ENCODE peak calls at places on chromosomes 3 and 15, in six cellular contexts. U is sigmoid colon, I is HL-60, K is stomach, P is endothelial cell of umbilical vein, H is Panc1. W is an unnamed sample.

GRCh38 chr3:197111685-197112084 is 82.1 kb upstream of the MELTF start:
- DNase-seq in U (no peak), I (no peak), K (no peak), P (no peak), H (no peak), W (no peak)

GRCh38 chr15:93024716-93025624 is 64.0 kb downstream of the RGMA start:
- DNase-seq in U (no peak), I (no peak), K (no peak), P (no peak), H (no peak), W (peak)

GRCh38 chr3:149471991-149472390 is 2.5 kb upstream of the TM4SF4 start:
- DNase-seq in U (no peak), I (no peak), K (no peak), P (no peak), H (no peak), W (no peak)

GRCh38 chr15:85725019-85725418 is 69.7 kb downstream of the KLHL25 start:
- DNase-seq in U (no peak), I (no peak), K (no peak), P (no peak), H (no peak), W (no peak)

GRCh38 chr3:15064299-15064834 is 748 bp downstream of the MRPS25 start:
- DNase-seq in U (no peak), I (peak), K (no peak), P (peak), H (no peak), W (no peak)

GRCh38 chr3:30342319-30343060 is 263.9 kb upstream of the TGFBR2 start:
- DNase-seq in U (peak), I (no peak), K (no peak), P (peak), H (peak), W (no peak)

GRCh38 chr3:55245391-55245790 is 241.7 kb downstream of the WNT5A start:
- DNase-seq in U (no peak), I (no peak), K (no peak), P (no peak), H (no peak), W (no peak)

GRCh38 chr3:96201463-96201862 is 612.9 kb upstream of the EPHA6 start:
- DNase-seq in U (no peak), I (no peak), K (no peak), P (no peak), H (no peak), W (no peak)

GRCh38 chr3:65939841-65940246 is 98.9 kb downstream of the MAGI1 start:
- DNase-seq in U (no peak), I (no peak), K (no peak), P (no peak), H (no peak), W (no peak)

GRCh38 chr3:128620268-128620691 is 30.3 kb downstream of the RPN1 start:
- DNase-seq in U (no peak), I (no peak), K (no peak), P (no peak), H (no peak), W (no peak)

GRCh38 chr15:69165637-69166025 is 5.2 kb downstream of the GLCE start:
- DNase-seq in U (no peak), I (no peak), K (no peak), P (no peak), H (no peak), W (no peak)

GRCh38 chr3:151445283-151446001 is 15.4 kb downstream of the IGSF10 start:
- DNase-seq in U (no peak), I (peak), K (no peak), P (no peak), H (no peak), W (no peak)

DNA sequence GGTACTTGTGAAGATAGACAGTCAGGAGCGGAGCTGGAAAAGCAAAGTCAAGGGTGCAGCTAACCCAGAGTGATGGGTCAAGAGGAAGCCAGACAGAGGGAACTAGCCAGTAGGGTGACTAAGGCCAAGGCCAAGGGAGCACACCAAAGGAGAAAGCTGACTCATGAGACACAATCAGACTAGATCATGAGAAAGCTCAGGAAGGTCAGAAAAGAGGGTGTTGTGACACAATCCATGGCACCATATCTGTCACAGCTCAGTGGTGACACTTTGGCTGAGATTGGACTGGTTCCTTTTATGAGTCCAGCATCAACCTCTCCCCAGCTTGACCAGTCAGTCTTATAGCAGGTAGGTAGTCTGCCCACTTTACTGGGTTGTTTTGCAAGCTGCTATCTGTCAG is 22.2 kb downstream of the P2RY1 start:
- DNase-seq in U (no peak), I (no peak), K (no peak), P (no peak), H (no peak), W (no peak)
- TF ChIP-seq POLR2AphosphoS5 in U (no peak), I (no peak), K (no peak), P (no peak), H (no peak), W (no peak)

GRCh38 chr3:25782938-25783660 is at the start of gene NGLY1:
- DNase-seq in U (peak), I (peak), K (peak), P (peak), H (no peak), W (peak)
- TF ChIP-seq CTCF in U (no peak), I (no peak), K (no peak), P (no peak), H (no peak), W (peak)

GRCh38 chr3:53753518-53754183 is 92.6 kb downstream of the CHDH start:
- DNase-seq in U (no peak), I (no peak), K (no peak), P (no peak), H (no peak), W (no peak)

GRCh38 chr3:53749428-53749827 is 96.8 kb downstream of the CHDH start:
- DNase-seq in U (peak), I (no peak), K (no peak), P (no peak), H (no peak), W (no peak)

GRCh38 chr3:53758846-53759245 is 87.4 kb downstream of the CHDH start:
- DNase-seq in U (no peak), I (no peak), K (no peak), P (no peak), H (no peak), W (no peak)

GRCh38 chr3:53750253-53751210 is 95.7 kb downstream of the CHDH start:
- DNase-seq in U (no peak), I (no peak), K (no peak), P (no peak), H (no peak), W (no peak)

GRCh38 chr3:53754325-53754724 is 91.9 kb downstream of the CHDH start:
- DNase-seq in U (no peak), I (no peak), K (no peak), P (no peak), H (no peak), W (no peak)
- H3K4me3 ChIP-seq in U (no peak), I (no peak), K (no peak), P (no peak), H (no peak), W (no peak)

GRCh38 chr15:71701808-71702207 is 108.5 kb upstream of the NR2E3 start:
- DNase-seq in U (no peak), I (no peak), K (no peak), P (no peak), H (no peak), W (no peak)
- TF ChIP-seq POLR2AphosphoS5 in U (no peak), I (no peak), K (no peak), P (no peak), H (no peak), W (no peak)

GRCh38 chr3:119748996-119749395 is 32.9 kb upstream of the NR1I2 start:
- DNase-seq in U (no peak), I (no peak), K (no peak), P (no peak), H (no peak), W (no peak)

GRCh38 chr3:119747355-119747754 is 34.5 kb upstream of the NR1I2 start:
- DNase-seq in U (no peak), I (no peak), K (no peak), P (peak), H (no peak), W (no peak)

GRCh38 chr3:119746423-119746822 is 35.5 kb upstream of the NR1I2 start:
- DNase-seq in U (no peak), I (no peak), K (no peak), P (no peak), H (no peak), W (no peak)

GRCh38 chr3:119743921-119744320 is 38.0 kb upstream of the NR1I2 start:
- DNase-seq in U (no peak), I (no peak), K (no peak), P (no peak), H (no peak), W (no peak)

DNA sequence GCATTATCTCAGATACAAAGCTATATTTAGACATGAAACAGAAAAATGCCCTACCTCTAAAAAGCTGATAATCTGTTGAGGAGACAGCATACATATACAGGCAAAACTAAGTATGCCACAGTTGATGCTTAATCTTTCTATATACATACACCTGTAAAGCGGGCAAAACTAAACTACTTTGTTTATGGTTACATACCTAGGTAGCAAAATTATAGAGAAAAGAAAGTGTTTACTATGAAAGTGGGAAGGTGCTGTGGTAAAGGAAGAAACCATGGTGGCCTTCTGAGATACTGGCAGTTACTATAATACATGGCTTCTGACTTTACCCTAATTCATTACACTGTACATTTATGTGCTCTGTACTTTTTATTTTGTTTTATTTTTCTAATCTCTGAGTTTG is 36.0 kb upstream of the NR1I2 start:
- DNase-seq in U (no peak), I (no peak), K (no peak), P (no peak), H (no peak), W (no peak)
- TF ChIP-seq CTCF in U (no peak), I (no peak), K (no peak), P (no peak), H (no peak), W (no peak)

GRCh38 chr3:41327718-41328117 is 128.4 kb downstream of the CTNNB1 start:
- DNase-seq in U (no peak), I (no peak), K (no peak), P (no peak), H (no peak), W (no peak)
- H3K4me3 ChIP-seq in U (no peak), I (no peak), K (no peak), P (no peak), H (no peak), W (no peak)

DNA sequence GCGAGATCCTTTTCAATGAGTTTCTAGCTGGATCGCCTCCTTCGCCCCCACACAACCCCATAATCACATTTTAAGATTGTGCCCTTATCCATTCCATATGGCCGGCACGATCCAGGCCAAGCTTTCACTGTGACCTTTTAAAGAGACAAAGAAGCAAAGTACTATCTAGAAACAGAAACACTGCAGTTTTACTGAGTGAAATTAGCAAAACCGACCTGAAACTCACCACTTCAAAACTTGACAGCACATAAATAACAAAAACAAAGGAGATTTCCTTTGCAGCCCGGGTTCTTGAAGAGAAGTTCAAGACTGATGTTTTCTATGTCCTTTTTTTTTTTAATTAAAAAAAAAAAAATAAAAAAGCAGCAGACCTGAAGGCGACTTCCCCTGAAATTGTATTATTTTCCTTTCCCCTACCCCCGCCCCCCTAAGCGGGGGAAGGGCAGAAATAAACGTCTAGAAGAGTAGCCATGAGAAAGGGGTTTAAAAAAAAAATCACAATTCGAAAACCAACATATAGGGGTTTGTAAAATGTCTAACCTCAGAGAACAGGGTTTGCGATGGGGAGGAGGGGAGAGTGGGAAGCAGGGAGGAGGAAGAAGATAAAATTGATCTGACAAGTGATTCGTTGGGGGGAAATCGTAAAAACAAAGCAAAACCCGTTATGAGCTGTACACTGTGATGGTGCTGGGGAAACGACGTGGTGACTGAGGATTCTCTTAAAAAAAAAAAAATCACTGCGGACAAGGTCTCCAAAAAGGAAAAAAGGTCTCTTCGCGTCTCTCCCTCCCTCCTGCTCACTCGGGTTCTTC is 1.5 kb downstream of the SATB1 start:
- DNase-seq in U (peak), I (no peak), K (peak), P (peak), H (no peak), W (peak)
- TF ChIP-seq POLR2AphosphoS5 in U (no peak), I (no peak), K (no peak), P (no peak), H (no peak), W (no peak)

DNA sequence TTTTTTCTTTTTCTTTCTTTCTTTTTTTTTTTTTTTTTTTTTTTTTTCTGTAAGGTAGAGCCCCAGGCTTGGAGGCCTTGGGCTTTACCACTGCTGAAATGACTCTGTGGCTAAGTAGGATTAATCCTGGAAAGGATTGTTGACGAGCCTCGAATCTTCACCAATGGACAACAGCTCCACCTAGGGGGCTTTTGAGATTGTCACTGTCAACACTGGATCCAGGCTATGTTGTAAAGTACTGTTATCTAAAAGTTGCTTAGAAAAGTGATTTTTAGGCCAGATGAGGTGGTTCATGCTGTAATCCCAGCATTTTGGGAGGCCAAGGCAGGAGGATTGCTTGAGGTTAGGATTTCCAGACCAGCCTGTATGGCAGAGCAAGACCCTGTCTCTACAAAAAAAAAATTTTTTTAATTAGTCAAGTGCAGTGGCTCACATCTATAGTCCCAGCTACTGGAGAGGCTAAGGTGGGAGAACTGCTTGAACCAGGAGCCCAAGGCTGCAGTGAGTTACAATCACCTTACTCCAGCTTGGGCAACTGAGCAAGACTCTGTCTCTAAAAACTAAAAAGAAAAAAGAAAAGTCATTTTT is 41.6 kb downstream of the KLHL18 start:
- DNase-seq in U (peak), I (peak), K (peak), P (peak), H (peak), W (no peak)
- TF ChIP-seq CTCF in U (peak), I (peak), K (no peak), P (peak), H (peak), W (peak)

GRCh38 chr3:11603628-11604027 is 40.1 kb downstream of the VGLL4 start:
- DNase-seq in U (peak), I (no peak), K (no peak), P (peak), H (no peak), W (peak)
- H3K4me3 ChIP-seq in U (no peak), I (no peak), K (no peak), P (no peak), H (peak), W (no peak)

GRCh38 chr15:28286031-28286430 is 35.9 kb downstream of the HERC2 start:
- DNase-seq in U (no peak), I (no peak), K (no peak), P (no peak), H (no peak), W (no peak)
- TF ChIP-seq POLR2AphosphoS5 in U (no peak), I (no peak), K (no peak), P (no peak), H (no peak), W (no peak)

W was measured in suprapubic skin.